ENCODE peak calls at places on chromosome 12, in nine cellular contexts. Q, X, D, P, G, Z, Y, V and T are unnamed samples.

GRCh38 chr12:68224613-68225285 is 861 bp downstream of the IL26 start:
- DNase-seq in Y (no peak), Q (no peak), X (peak), V (peak), Z (no peak), G (no peak), D (no peak), P (no peak), T (no peak)

GRCh38 chr12:34394211-34395055 is 372.1 kb downstream of the ALG10 start:
- DNase-seq in Y (no peak), D (peak), Q (peak), X (no peak), P (peak), V (no peak), G (peak), Z (peak), T (peak)

GRCh38 chr12:88237954-88238353 is 95.8 kb downstream of the TMTC3 start:
- DNase-seq in P (no peak), Q (no peak), D (no peak), V (peak), X (peak), Z (no peak), G (no peak), Y (no peak), T (no peak)

GRCh38 chr12:75837700-75838099 is 193.9 kb downstream of the PHLDA1 start:
- DNase-seq in G (peak), V (no peak), Y (no peak), Q (no peak), Z (no peak), X (no peak), P (no peak), D (no peak), T (no peak)

GRCh38 chr12:65266408-65266807 is 12.1 kb upstream of the MSRB3 start:
- DNase-seq in X (no peak), D (no peak), Y (no peak), Z (no peak), V (no peak), G (no peak), P (no peak), Q (no peak), T (no peak)

GRCh38 chr12:59056931-59057330 is 136.6 kb upstream of the LRIG3 start:
- DNase-seq in V (no peak), D (no peak), Z (no peak), X (no peak), Y (no peak), Q (no peak), G (no peak), P (no peak), T (no peak)

GRCh38 chr12:92208613-92209121 is 63.0 kb upstream of the BTG1 start:
- DNase-seq in P (no peak), Y (peak), Z (no peak), X (peak), D (no peak), Q (no peak), V (peak), G (no peak), T (no peak)

GRCh38 chr12:50633950-50634349 is 129.2 kb downstream of the DIP2B start:
- DNase-seq in Z (no peak), P (no peak), Y (no peak), V (peak), D (no peak), Q (no peak), G (no peak), X (peak), T (no peak)

GRCh38 chr12:117844114-117844513 is 124.7 kb downstream of the KSR2 start:
- DNase-seq in Y (no peak), D (no peak), X (no peak), V (no peak), P (no peak), Q (no peak), Z (no peak), G (no peak), T (no peak)

GRCh38 chr12:49089831-49090773 is 4.5 kb downstream of the DHH start:
- DNase-seq in X (peak), G (peak), D (peak), Y (peak), V (peak), Q (no peak), P (no peak), Z (peak), T (no peak)

GRCh38 chr12:128771681-128772080 is 52.1 kb downstream of the SLC15A4 start:
- DNase-seq in G (no peak), Z (no peak), D (no peak), Q (no peak), V (no peak), Y (no peak), P (no peak), X (no peak), T (no peak)

GRCh38 chr12:9348906-9349518 is 140.8 kb upstream of the PZP start:
- DNase-seq in Y (no peak), Q (no peak), P (no peak), X (no peak), D (no peak), G (no peak), Z (no peak), V (no peak), T (no peak)

GRCh38 chr12:74598819-74599218 is 61.2 kb downstream of the ATXN7L3B start:
- DNase-seq in Z (no peak), Q (no peak), D (no peak), P (no peak), X (peak), V (no peak), Y (no peak), G (no peak), T (no peak)

GRCh38 chr12:39915249-39915648 is 190.6 kb downstream of the SLC2A13 start:
- DNase-seq in X (no peak), Y (no peak), D (no peak), P (no peak), G (no peak), Q (no peak), Z (no peak), V (no peak), T (no peak)

GRCh38 chr12:110355080-110355479 is 48.4 kb downstream of the ANAPC7 start:
- DNase-seq in V (no peak), Y (no peak), P (no peak), D (no peak), Z (no peak), X (peak), G (peak), Q (no peak), T (no peak)

GRCh38 chr12:14769462-14769836 is 33.8 kb downstream of the WBP11 start:
- DNase-seq in X (peak), P (peak), V (peak), Y (peak), Z (peak), D (no peak), G (peak), Q (no peak), T (peak)
- H3K4me3 ChIP-seq in X (peak), P (peak), V (peak), Y (peak), Z (peak), D (peak), G (peak), Q (peak), T (peak)

DNA sequence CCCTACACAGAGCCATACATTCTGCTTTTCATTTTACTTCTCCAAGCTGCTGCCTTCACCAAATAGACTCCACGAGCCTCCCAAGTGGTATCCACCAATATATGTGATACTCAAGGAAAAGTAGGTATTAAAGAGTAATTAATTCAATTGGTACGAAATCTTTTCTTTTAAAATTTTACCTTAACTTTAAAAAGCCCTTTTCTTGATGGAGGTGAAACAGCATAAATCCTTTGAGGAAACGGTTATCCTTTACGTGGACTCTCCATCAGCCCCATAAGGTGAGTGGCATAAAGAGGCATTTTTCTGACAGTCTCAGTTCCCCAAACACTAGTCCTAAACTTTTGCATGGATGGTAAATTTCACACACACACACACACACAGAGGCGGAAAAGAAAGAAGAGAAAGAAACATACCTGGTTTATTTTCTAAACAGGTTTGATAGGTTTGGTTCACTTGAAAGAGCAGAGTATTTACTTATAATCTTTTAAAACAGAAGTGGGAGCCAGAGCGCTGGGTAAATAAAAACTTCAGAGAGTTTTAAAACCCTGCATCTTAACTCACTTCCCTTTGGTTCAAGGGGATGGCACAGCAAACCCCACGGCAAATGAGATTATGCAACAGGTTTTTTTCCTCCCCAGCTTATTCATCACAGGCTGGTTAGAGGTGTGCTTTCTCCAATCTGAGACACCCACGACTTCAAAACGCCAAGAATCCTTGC is 1.9 kb downstream of the DUSP16 start:
- DNase-seq in D (peak), Z (no peak), P (peak), X (peak), G (peak), Q (no peak), V (peak), Y (peak), T (no peak)
- H3K27ac ChIP-seq in D (peak), Z (peak), P (peak), X (peak), G (peak), Q (peak), V (peak), Y (peak), T (peak)

GRCh38 chr12:96240656-96241055 is 46.5 kb downstream of the ELK3 start:
- DNase-seq in P (no peak), Y (no peak), V (no peak), G (no peak), Z (no peak), Q (no peak), D (no peak), X (peak), T (no peak)
- TF ChIP-seq CTCF in P (no peak), Y (no peak), V (no peak), G (no peak), Z (no peak), Q (no peak), D (no peak), X (no peak), T (no peak)

GRCh38 chr12:115451151-115451784 is 767.3 kb upstream of the TBX3 start:
- DNase-seq in V (no peak), Z (no peak), P (no peak), Q (no peak), D (no peak), X (no peak), Y (no peak), G (no peak), T (no peak)
- H3K4me3 ChIP-seq in V (peak), Z (peak), P (peak), Q (peak), D (peak), X (peak), Y (no peak), G (no peak), T (peak)

GRCh38 chr12:109308534-109309440 is at the start of gene FOXN4:
- DNase-seq in V (no peak), G (no peak), X (no peak), Z (no peak), D (no peak), P (no peak), Y (peak), Q (no peak), T (no peak)

GRCh38 chr12:109305547-109305946 is 3.5 kb downstream of the FOXN4 start:
- DNase-seq in X (no peak), D (no peak), P (no peak), Q (no peak), V (no peak), Y (no peak), Z (no peak), G (no peak), T (no peak)

GRCh38 chr12:109310247-109311125 is 1.4 kb upstream of the FOXN4 start:
- DNase-seq in X (no peak), D (no peak), Q (no peak), P (no peak), V (no peak), Z (no peak), G (peak), Y (no peak), T (no peak)

GRCh38 chr12:109307051-109307450 is 2.0 kb downstream of the FOXN4 start:
- DNase-seq in G (no peak), Q (no peak), D (no peak), P (no peak), Y (peak), X (no peak), V (no peak), Z (no peak), T (no peak)

DNA sequence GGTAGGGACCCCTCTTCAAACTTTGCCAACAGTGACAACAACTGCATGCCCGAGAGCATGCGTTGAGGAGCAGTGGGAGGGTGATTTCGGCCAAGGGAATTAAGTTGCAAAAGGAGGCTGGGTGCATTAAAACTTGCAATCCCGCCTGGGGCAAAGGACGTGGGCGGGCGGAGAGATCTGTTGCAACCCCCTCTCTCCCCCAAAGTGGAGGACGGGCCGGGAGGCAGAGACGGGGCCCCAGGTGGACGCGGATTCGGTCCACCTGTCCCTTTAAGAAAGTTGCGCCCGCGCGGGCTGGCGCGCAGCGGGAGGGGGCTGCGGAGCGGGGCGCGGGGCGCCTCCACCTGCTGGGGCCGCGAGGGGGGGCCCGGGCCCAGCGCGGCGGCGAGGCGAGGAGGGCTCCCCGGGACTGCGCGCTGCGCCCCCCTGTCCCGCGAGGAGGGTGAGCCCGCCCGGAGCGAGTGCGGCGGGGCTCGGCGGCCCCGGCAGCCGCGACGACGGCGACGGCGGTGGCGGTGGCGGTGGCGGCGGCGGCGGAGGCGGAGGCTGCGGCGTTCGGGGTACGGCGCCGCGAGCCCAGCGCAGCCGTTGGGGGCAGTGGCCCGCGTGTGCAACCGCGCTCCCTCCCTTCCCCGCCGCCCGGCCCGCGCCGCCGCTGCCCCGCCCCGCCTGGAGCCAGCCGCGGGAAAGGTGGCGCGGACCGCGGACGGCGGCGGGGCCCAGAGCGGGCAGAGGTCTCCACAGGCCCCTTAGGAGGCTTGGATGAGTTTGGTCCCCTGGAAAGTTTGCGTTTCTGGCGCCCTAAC is 560 bp upstream of the FOXN4 start:
- DNase-seq in V (no peak), Y (peak), X (no peak), P (no peak), Z (no peak), D (no peak), G (peak), Q (no peak), T (no peak)
- H3K27ac ChIP-seq in V (no peak), Y (no peak), X (no peak), P (no peak), Z (no peak), D (no peak), G (no peak), Q (no peak), T (no peak)

GRCh38 chr12:113152835-113153814 is 3.6 kb downstream of the CFAP73 start:
- DNase-seq in Q (peak), Z (peak), P (peak), G (peak), V (peak), Y (peak), D (peak), X (peak), T (no peak)
- TF ChIP-seq CTCF in Q (peak), Z (peak), P (no peak), G (peak), V (peak), Y (peak), D (peak), X (peak), T (peak)

GRCh38 chr12:54588110-54588831 is at the start of gene PPP1R1A:
- DNase-seq in Z (peak), G (peak), V (no peak), Q (no peak), X (no peak), P (peak), Y (peak), D (no peak), T (no peak)

GRCh38 chr12:54585243-54585642 is 3.2 kb downstream of the PPP1R1A start:
- DNase-seq in Q (no peak), D (no peak), Y (no peak), X (no peak), P (no peak), Z (no peak), G (no peak), V (no peak), T (no peak)

GRCh38 chr12:54588892-54589291 is 433 bp upstream of the PPP1R1A start:
- DNase-seq in D (no peak), Q (no peak), Z (no peak), P (no peak), X (no peak), G (no peak), Y (no peak), V (no peak), T (no peak)

GRCh38 chr12:54586620-54587019 is 1.8 kb downstream of the PPP1R1A start:
- DNase-seq in G (no peak), V (no peak), Y (no peak), P (no peak), Q (no peak), D (no peak), Z (no peak), X (no peak), T (no peak)

DNA sequence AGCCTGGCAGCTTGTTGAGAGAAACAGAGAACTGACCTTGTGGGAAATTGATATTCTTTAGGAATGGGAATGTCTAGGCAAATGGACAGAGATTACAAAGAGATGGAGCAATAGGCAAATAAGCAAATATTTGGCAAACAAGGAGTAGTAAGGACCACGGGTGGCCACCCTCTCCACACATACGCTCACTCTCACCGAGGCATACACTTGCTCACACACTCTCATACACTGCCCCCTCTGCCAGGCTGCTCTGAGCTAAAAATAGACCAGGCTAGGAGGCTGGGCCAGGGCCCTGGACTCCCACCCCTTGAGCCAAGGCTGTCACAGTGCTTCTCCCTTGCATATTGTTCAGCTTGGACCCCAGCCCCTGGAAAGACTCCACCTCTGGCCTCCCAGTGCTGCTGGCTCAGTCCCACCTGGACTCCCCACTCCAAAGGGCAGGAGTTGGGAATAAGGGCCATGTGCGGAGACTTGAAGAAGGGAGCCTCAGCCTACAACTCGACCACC is 1.1 kb downstream of the PPP1R1A start:
- DNase-seq in V (no peak), D (peak), Q (no peak), G (peak), Z (no peak), Y (peak), X (no peak), P (peak), T (peak)
- H3K4me3 ChIP-seq in V (peak), D (peak), Q (peak), G (no peak), Z (no peak), Y (peak), X (no peak), P (peak), T (peak)

GRCh38 chr12:80925237-80925636 is 12.5 kb downstream of the LIN7A start:
- DNase-seq in X (no peak), D (no peak), V (no peak), Q (no peak), G (no peak), P (no peak), Z (no peak), Y (no peak), T (no peak)

GRCh38 chr12:80924437-80924836 is 13.3 kb downstream of the LIN7A start:
- DNase-seq in X (no peak), Z (no peak), G (no peak), Y (no peak), Q (no peak), P (no peak), D (no peak), V (no peak), T (no peak)

DNA sequence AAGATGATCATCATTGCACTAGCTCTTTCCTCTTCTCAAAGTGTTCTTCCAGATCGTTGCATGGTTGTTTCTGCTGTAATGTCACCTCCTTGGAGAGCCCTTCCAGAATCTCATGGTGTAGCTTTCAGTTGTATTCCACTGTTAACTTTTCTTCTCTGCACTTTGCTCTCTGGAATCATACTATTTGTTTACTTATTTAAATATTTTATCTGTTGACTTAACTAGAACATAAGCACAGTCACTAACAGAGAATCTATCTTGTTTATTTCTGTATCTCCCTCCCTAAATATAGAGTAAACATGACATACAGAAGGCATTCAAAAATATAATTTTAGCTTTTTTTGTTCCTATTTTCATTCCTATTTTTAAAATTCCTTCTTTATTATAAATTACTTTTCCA is 11.8 kb downstream of the LIN7A start:
- DNase-seq in Z (no peak), X (no peak), D (no peak), V (no peak), P (no peak), Y (no peak), Q (no peak), G (no peak), T (no peak)
- H3K27ac ChIP-seq in Z (no peak), X (no peak), D (no peak), V (no peak), P (no peak), Y (no peak), Q (no peak), G (no peak), T (no peak)